ENCODE peak calls at places on chromosomes 6 and 20, in nine cellular contexts. O is fibroblast of mammary gland; D is GM20000; C is activated CD8-positive, alpha-beta memory T cell treated with anti-CD3 and anti-CD28 coated beads for 48 hours; Y is mucosa of gallbladder; V is stimulated activated naive CD4-positive, alpha-beta T cell treated with Interleukin-2 at 50 U/mL for 16 hours; K is tibial artery; J is posterior cingulate gyrus; E is T-helper 2 cell. I is an unnamed sample.

GRCh38 chr6:131182991-131183425 is 47.7 kb downstream of the AKAP7 start:
- DNase-seq in O (peak; percentile 47), D (no peak), C (no peak), Y (no peak), V (no peak), K (no peak), J (no peak), E (no peak), I (no peak)

GRCh38 chr6:75802366-75802765 is 53.3 kb downstream of the MYO6 start:
- DNase-seq in O (peak; percentile 25), D (no peak), C (no peak), Y (no peak), V (no peak), K (no peak), J (no peak), E (no peak), I (no peak)

GRCh38 chr20:3935295-3935955 is 46.2 kb downstream of the PANK2 start:
- DNase-seq in O (peak; percentile 40), D (no peak), C (no peak), Y (no peak), V (no peak), K (peak; percentile 82), J (no peak), E (no peak), I (no peak)

GRCh38 chr20:25300496-25301170 is 52.7 kb downstream of the PYGB start:
- DNase-seq in O (peak; percentile 65), D (no peak), C (no peak), Y (no peak), V (no peak), K (no peak), J (no peak), E (no peak), I (no peak)

GRCh38 chr20:36542019-36542488 is 735 bp downstream of the MYL9 start:
- DNase-seq in O (peak; percentile 63), D (no peak), C (no peak), Y (no peak), V (no peak), K (peak; percentile 87), J (no peak), E (no peak), I (no peak)

GRCh38 chr6:144695858-144696533 is 410.9 kb downstream of the UTRN start:
- DNase-seq in O (no peak), D (no peak), C (no peak), Y (no peak), V (no peak), K (no peak), J (no peak), E (no peak), I (no peak)

GRCh38 chr6:138515657-138516056 is 16.4 kb upstream of the NHSL1 start:
- DNase-seq in O (no peak), D (no peak), C (no peak), Y (no peak), V (no peak), K (no peak), J (no peak), E (no peak), I (no peak)

GRCh38 chr20:57514273-57514751 is 10.6 kb downstream of the CTCFL start:
- DNase-seq in O (peak; percentile 71), D (peak; percentile 65), C (no peak), Y (peak; percentile 74), V (no peak), K (peak; percentile 85), J (peak; percentile 68), E (no peak), I (peak; percentile 64)

GRCh38 chr20:19552144-19552895 is 205.7 kb upstream of the RIN2 start:
- DNase-seq in O (no peak), D (no peak), C (no peak), Y (peak; percentile 42), V (no peak), K (peak; percentile 71), J (no peak), E (no peak), I (no peak)

GRCh38 chr6:165556116-165556843 is 106.8 kb downstream of the PDE10A start:
- DNase-seq in O (no peak), D (no peak), C (no peak), Y (peak; percentile 46), V (no peak), K (no peak), J (no peak), E (no peak), I (no peak)

GRCh38 chr20:17849901-17850673 is 118.5 kb downstream of the SNX5 start:
- DNase-seq in O (peak; percentile 99), D (no peak), C (no peak), Y (peak; percentile 71), V (no peak), K (peak; percentile 93), J (no peak), E (no peak), I (no peak)

GRCh38 chr6:10890151-10890550 is 3.3 kb downstream of the SYCP2L start:
- DNase-seq in O (no peak), D (no peak), C (no peak), Y (no peak), V (no peak), K (no peak), J (no peak), E (no peak), I (no peak)

GRCh38 chr6:42748241-42748898 is 2.5 kb upstream of the TBCC start:
- DNase-seq in O (peak; percentile 35), D (no peak), C (no peak), Y (no peak), V (no peak), K (peak; percentile 55), J (peak; percentile 12), E (no peak), I (no peak)

GRCh38 chr6:125519367-125519766 is 217.6 kb upstream of the HDDC2 start:
- DNase-seq in O (no peak), D (no peak), C (no peak), Y (no peak), V (no peak), K (no peak), J (no peak), E (no peak), I (no peak)

GRCh38 chr6:90895299-90896164 is 308.7 kb upstream of the MAP3K7 start:
- DNase-seq in O (no peak), D (no peak), C (no peak), Y (no peak), V (no peak), K (no peak), J (no peak), E (no peak), I (no peak)

GRCh38 chr6:168044521-168045130 is 34.4 kb downstream of the FRMD1 start:
- DNase-seq in O (no peak), D (no peak), C (no peak), Y (no peak), V (no peak), K (no peak), J (no peak), E (no peak), I (no peak)

GRCh38 chr6:111580826-111581505 is 24.7 kb downstream of the TRAF3IP2 start:
- DNase-seq in O (peak; percentile 90), D (no peak), C (no peak), Y (no peak), V (no peak), K (peak; percentile 84), J (no peak), E (no peak), I (no peak)

GRCh38 chr6:144349690-144350132 is 64.6 kb downstream of the UTRN start:
- DNase-seq in O (peak; percentile 64), D (peak; percentile 16), C (no peak), Y (no peak), V (no peak), K (no peak), J (no peak), E (no peak), I (no peak)

GRCh38 chr6:144493035-144493910 is 208.1 kb downstream of the UTRN start:
- DNase-seq in O (peak; percentile 73), D (no peak), C (no peak), Y (no peak), V (no peak), K (no peak), J (no peak), E (no peak), I (no peak)

GRCh38 chr20:25220810-25221591 is 25.5 kb downstream of the ENTPD6 start:
- DNase-seq in O (no peak), D (no peak), C (no peak), Y (no peak), V (no peak), K (peak; percentile 64), J (no peak), E (no peak), I (no peak)

GRCh38 chr6:32973934-32974333 is 5.5 kb downstream of the BRD2 start:
- DNase-seq in O (peak; percentile 62), D (peak; percentile 41), C (no peak), Y (no peak), V (peak; percentile 2), K (no peak), J (no peak), E (no peak), I (no peak)

GRCh38 chr20:22312744-22313346 is 271.5 kb downstream of the FOXA2 start:
- DNase-seq in O (peak; percentile 49), D (peak; percentile 19), C (no peak), Y (peak; percentile 23), V (no peak), K (no peak), J (peak; percentile 19), E (no peak), I (peak; percentile 6)

I was measured in putamen.